ENCODE peak calls at places on chromosomes 12 and 14, in six cellular contexts. P is cardiac fibroblast; F is PC-3; B is keratinocyte; R is stomach; M is CD8-positive, alpha-beta T cell. J is an unnamed sample.

GRCh38 chr14:104577457-104578301 is 1.9 kb upstream of the C14orf180 start:
- DNase-seq in P (no peak), F (no peak), B (no peak), R (peak), M (no peak), J (no peak)

GRCh38 chr12:119578112-119578511 is 15.5 kb upstream of the TMEM233 start:
- DNase-seq in P (peak), F (peak), B (no peak), R (no peak), M (no peak), J (peak)

GRCh38 chr14:72476657-72477499 is 417.0 kb downstream of the DPF3 start:
- DNase-seq in P (peak), F (no peak), B (peak), R (no peak), M (peak), J (peak)

GRCh38 chr12:110846615-110847566 is at the start of gene CCDC63:
- DNase-seq in P (peak), F (peak), B (no peak), R (peak), M (peak), J (peak)

GRCh38 chr12:212799-213526 is 994 bp downstream of the SLC6A12 start:
- DNase-seq in P (no peak), F (no peak), B (no peak), R (peak), M (no peak), J (no peak)

GRCh38 chr12:113271466-113271852 is 50.2 kb downstream of the TPCN1 start:
- DNase-seq in P (no peak), F (no peak), B (no peak), R (no peak), M (no peak), J (no peak)

GRCh38 chr14:83255015-83255726 is 1721.5 kb upstream of the SEL1L start:
- DNase-seq in P (no peak), F (no peak), B (no peak), R (no peak), M (no peak), J (no peak)

GRCh38 chr14:101075801-101076413 is 172.4 kb upstream of the RTL1 start:
- DNase-seq in P (no peak), F (no peak), B (no peak), R (peak), M (no peak), J (no peak)

GRCh38 chr14:60757617-60758016 is 23.1 kb downstream of the MNAT1 start:
- DNase-seq in P (peak), F (peak), B (peak), R (no peak), M (no peak), J (peak)

GRCh38 chr12:84627582-84627981 is 285.0 kb downstream of the SLC6A15 start:
- DNase-seq in P (no peak), F (no peak), B (no peak), R (no peak), M (no peak), J (no peak)

GRCh38 chr12:107196681-107197080 is 103.3 kb upstream of the CRY1 start:
- DNase-seq in P (peak), F (peak), B (no peak), R (no peak), M (no peak), J (peak)

GRCh38 chr12:26691234-26691970 is 141.6 kb downstream of the ITPR2 start:
- DNase-seq in P (peak), F (peak), B (peak), R (no peak), M (no peak), J (peak)

GRCh38 chr14:77906446-77906845 is 106.5 kb downstream of the ADCK1 start:
- DNase-seq in P (no peak), F (no peak), B (no peak), R (no peak), M (no peak), J (no peak)

GRCh38 chr12:12007001-12007712 is 63.6 kb upstream of the BCL2L14 start:
- DNase-seq in P (peak), F (peak), B (no peak), R (no peak), M (peak), J (peak)

GRCh38 chr12:100789146-100789545 is 5.4 kb upstream of the ANO4 start:
- DNase-seq in P (peak), F (peak), B (no peak), R (no peak), M (no peak), J (peak)

GRCh38 chr12:113135178-113136127 is at the start of gene RASAL1:
- DNase-seq in P (no peak), F (peak), B (no peak), R (peak), M (peak), J (no peak)

GRCh38 chr12:77837876-77838291 is 7.2 kb downstream of the NAV3 start:
- DNase-seq in P (peak), F (no peak), B (no peak), R (no peak), M (no peak), J (no peak)

GRCh38 chr14:58755026-58755929 is 117.5 kb downstream of the DACT1 start:
- DNase-seq in P (peak), F (no peak), B (no peak), R (no peak), M (no peak), J (no peak)

GRCh38 chr12:92170050-92170449 is 24.4 kb upstream of the BTG1 start:
- DNase-seq in P (no peak), F (peak), B (no peak), R (no peak), M (no peak), J (no peak)

GRCh38 chr12:54370218-54370730 is 6.0 kb upstream of the GPR84 start:
- DNase-seq in P (peak), F (peak), B (no peak), R (peak), M (peak), J (peak)

GRCh38 chr12:54368709-54369596 is 4.7 kb upstream of the GPR84 start:
- DNase-seq in P (peak), F (peak), B (no peak), R (peak), M (peak), J (peak)

GRCh38 chr12:54369597-54370217 is 5.4 kb upstream of the GPR84 start:
- DNase-seq in P (no peak), F (no peak), B (no peak), R (no peak), M (no peak), J (no peak)

GRCh38 chr12:54371328-54372112 is 7.2 kb upstream of the GPR84 start:
- DNase-seq in P (no peak), F (no peak), B (no peak), R (no peak), M (no peak), J (no peak)

GRCh38 chr12:54368016-54368708 is 3.9 kb upstream of the GPR84 start:
- DNase-seq in P (no peak), F (no peak), B (no peak), R (no peak), M (no peak), J (no peak)
- H3K4me3 ChIP-seq in P (no peak), F (peak), B (no peak), R (peak), M (no peak), J (no peak)

DNA sequence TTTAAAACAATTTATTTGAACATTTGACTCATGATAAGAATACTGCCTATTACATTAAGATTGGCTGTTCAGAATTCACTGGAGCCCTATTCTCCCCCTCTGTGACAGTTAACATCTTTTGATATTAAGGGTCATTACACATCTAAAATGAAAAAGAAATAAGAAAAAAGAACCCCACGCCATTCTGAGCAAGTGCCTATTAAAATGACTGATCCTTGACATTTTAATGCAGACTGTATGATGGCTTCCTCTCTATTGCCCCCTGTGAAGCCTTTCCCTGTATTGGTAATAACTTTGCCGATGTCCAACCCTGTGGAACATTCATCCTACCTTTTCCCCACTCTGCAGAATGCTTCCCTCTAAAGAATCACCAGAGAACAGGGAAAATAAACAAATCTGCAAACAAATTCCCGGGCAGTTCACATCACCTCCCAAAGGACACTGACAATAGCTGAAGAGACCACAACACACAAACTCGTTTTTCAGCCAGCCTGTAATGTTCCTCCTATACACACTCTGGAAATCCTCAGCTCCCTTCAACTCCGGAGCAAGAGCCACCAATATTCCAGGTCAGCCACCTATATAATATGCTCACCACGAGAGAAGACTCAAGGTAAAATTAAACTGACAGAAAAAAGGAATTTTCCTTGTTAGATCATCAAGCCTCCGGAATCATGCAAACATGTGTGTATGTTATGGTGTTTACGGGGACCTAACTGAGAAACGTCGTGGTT is 2.1 kb downstream of the NIN start:
- DNase-seq in P (no peak), F (no peak), B (no peak), R (no peak), M (no peak), J (no peak)
- TF ChIP-seq CTCF in P (no peak), F (no peak), B (no peak), R (no peak), M (no peak), J (no peak)

DNA sequence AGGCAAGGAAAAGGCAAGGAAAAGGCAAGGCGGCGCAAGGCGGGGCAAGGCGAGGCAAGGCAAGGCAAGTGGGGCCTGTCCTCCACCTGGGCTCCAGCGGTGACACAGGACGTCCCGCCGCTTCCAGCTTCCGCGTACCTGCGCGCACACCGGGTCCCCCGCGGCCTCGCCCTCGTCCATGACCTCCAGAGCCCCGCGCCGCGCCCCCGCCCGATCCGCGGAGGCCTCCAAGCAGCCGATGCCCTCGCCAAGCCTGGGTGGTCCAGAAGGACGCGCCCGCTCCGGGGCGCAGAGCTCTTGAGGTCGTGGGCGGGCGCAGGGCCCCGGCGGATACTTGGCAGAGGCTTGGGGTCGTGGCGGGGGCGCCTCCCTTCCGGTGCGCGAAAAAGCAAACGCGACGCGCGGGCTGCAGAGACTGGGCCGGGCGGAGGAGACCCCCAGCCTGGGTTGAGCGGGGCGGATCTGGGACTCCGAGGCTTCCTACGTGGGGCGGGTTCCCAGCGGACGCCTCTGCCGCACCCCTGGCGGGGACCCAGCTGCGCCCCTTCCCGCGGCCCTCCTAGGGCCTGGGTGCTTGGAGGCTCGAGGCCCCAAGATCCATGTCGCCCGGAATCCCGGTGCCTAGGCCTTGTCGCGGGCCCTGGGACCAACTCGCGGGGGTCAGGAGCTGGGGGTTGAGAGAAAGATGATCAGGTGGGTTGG is 60.7 kb upstream of the EIF5 start:
- DNase-seq in P (no peak), F (no peak), B (no peak), R (peak), M (no peak), J (no peak)
- H3K4me3 ChIP-seq in P (no peak), F (no peak), B (peak), R (peak), M (no peak), J (no peak)

GRCh38 chr12:87266305-87266704 is 762.9 kb downstream of the C12orf50 start:
- DNase-seq in P (no peak), F (peak), B (no peak), R (no peak), M (no peak), J (no peak)
- TF ChIP-seq CTCF in P (no peak), F (peak), B (peak), R (no peak), M (no peak), J (peak)

DNA sequence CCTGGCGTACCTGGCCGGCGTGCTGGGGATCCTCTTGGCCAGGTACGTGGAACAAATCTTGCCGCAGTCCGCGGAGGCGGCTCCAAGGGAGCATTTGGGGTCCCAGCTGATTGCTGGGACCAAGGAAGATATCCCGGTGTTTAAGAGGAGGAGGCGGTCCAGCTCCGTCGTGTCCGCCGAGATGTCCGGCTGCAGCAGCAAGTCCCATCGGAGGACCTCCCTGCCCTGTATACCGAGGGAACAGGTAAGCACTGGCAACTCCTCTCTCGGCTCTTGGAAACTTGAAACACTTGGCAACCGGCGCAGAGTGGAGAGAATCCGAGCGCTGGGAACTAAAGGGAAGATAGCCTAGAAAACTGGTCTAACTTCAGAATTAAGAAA is 1.7 kb downstream of the PDE3A start:
- DNase-seq in P (peak), F (no peak), B (no peak), R (no peak), M (no peak), J (peak)
- H3K4me3 ChIP-seq in P (peak), F (peak), B (no peak), R (peak), M (no peak), J (peak)

GRCh38 chr12:5689773-5690172 is 255.3 kb downstream of the ANO2 start:
- DNase-seq in P (no peak), F (no peak), B (no peak), R (no peak), M (no peak), J (no peak)
- TF ChIP-seq CTCF in P (no peak), F (no peak), B (no peak), R (no peak), M (no peak), J (no peak)

GRCh38 chr12:54287316-54288157 is 7.0 kb downstream of the HNRNPA1 start:
- DNase-seq in P (no peak), F (no peak), B (no peak), R (no peak), M (no peak), J (no peak)
- H3K4me3 ChIP-seq in P (no peak), F (no peak), B (no peak), R (no peak), M (no peak), J (no peak)